ENCODE peak calls at places on chromosomes 2 and 18, in ten cellular contexts. J, S, B, Z, K, Y, W, M, F and R are unnamed samples.

GRCh38 chr2:168465594-168465993 is 9.5 kb downstream of the CERS6 start:
- DNase-seq in Z (no peak), B (no peak), W (no peak), F (no peak), M (no peak), K (no peak), S (no peak), Y (no peak), J (no peak), R (no peak)

GRCh38 chr18:75173125-75173432 is 35.9 kb downstream of the PTGR3 start:
- DNase-seq in F (no peak), M (no peak), K (peak), J (no peak), B (no peak), W (no peak), Z (no peak), S (no peak), Y (no peak), R (no peak)

GRCh38 chr2:192196451-192197194 is 1.9 kb upstream of the TMEFF2 start:
- DNase-seq in S (no peak), Y (no peak), J (no peak), Z (no peak), M (no peak), W (no peak), K (peak), F (no peak), B (no peak), R (no peak)

GRCh38 chr18:731185-731584 is 18.8 kb upstream of the ENOSF1 start:
- DNase-seq in K (no peak), S (no peak), J (no peak), Z (no peak), M (no peak), B (no peak), W (no peak), F (no peak), Y (no peak), R (no peak)

GRCh38 chr2:72695676-72696075 is 130.2 kb downstream of the EXOC6B start:
- DNase-seq in K (no peak), J (no peak), M (no peak), Z (no peak), F (no peak), W (no peak), S (no peak), B (no peak), Y (no peak), R (no peak)

GRCh38 chr18:59279722-59280121 is 6.5 kb upstream of the RAX start:
- DNase-seq in S (no peak), W (no peak), M (no peak), K (no peak), B (no peak), Z (no peak), Y (no peak), F (no peak), J (no peak), R (no peak)

GRCh38 chr2:238582159-238582558 is 155.4 kb downstream of the ASB1 start:
- DNase-seq in Z (no peak), J (no peak), Y (no peak), S (no peak), F (no peak), B (no peak), M (no peak), W (no peak), K (no peak), R (no peak)

GRCh38 chr2:181991171-181991885 is 5.7 kb downstream of the PPP1R1C start:
- DNase-seq in K (no peak), Y (no peak), B (no peak), M (no peak), F (no peak), W (no peak), Z (no peak), S (no peak), J (no peak), R (no peak)

GRCh38 chr18:77046994-77047393 is 85.6 kb downstream of the MBP start:
- DNase-seq in B (no peak), W (no peak), F (no peak), M (no peak), J (no peak), K (no peak), Y (no peak), S (no peak), Z (no peak), R (no peak)

GRCh38 chr2:15668611-15669305 is 77.1 kb downstream of the DDX1 start:
- DNase-seq in K (no peak), Y (no peak), M (no peak), J (no peak), Z (no peak), F (no peak), W (no peak), S (no peak), B (no peak), R (no peak)

GRCh38 chr18:41391616-41392610 is 563.1 kb upstream of the PIK3C3 start:
- DNase-seq in F (peak), B (peak), Y (no peak), S (peak), J (no peak), Z (peak), M (peak), W (peak), K (peak), R (peak)

GRCh38 chr2:65666156-65666725 is 233.8 kb upstream of the SPRED2 start:
- DNase-seq in J (no peak), B (no peak), Z (peak), W (no peak), S (no peak), F (no peak), M (no peak), K (peak), Y (no peak), R (no peak)

GRCh38 chr2:237309011-237309410 is 105.0 kb downstream of the COL6A3 start:
- DNase-seq in S (no peak), F (no peak), B (no peak), Y (no peak), J (no peak), M (no peak), W (no peak), K (no peak), Z (no peak), R (no peak)
- H3K27ac ChIP-seq in S (no peak), F (no peak), B (no peak), Y (peak), J (no peak), M (peak), W (no peak), K (no peak), Z (no peak), R (no peak)

GRCh38 chr2:47031909-47032668 is 116.5 kb upstream of the MCFD2 start:
- DNase-seq in M (no peak), F (no peak), W (no peak), Y (no peak), J (no peak), K (peak), Z (peak), S (peak), B (no peak), R (no peak)
- H3K27ac ChIP-seq in M (peak), F (peak), W (peak), Y (peak), J (peak), K (no peak), Z (peak), S (peak), B (no peak), R (no peak)

GRCh38 chr2:58879834-58880233 is 638.7 kb upstream of the FANCL start:
- DNase-seq in J (no peak), Y (no peak), K (no peak), B (no peak), Z (no peak), M (no peak), W (no peak), S (no peak), F (no peak), R (no peak)
- H3K27ac ChIP-seq in J (no peak), Y (no peak), K (no peak), B (no peak), Z (no peak), M (no peak), W (no peak), S (no peak), F (no peak), R (no peak)

GRCh38 chr2:37586663-37587409 is 84.6 kb downstream of the CDC42EP3 start:
- DNase-seq in J (no peak), K (no peak), M (no peak), F (no peak), B (no peak), Y (no peak), W (no peak), Z (no peak), S (peak), R (no peak)

GRCh38 chr2:37585295-37585908 is 86.0 kb downstream of the CDC42EP3 start:
- DNase-seq in M (no peak), S (peak), Z (no peak), W (peak), Y (no peak), F (no peak), J (no peak), K (peak), B (no peak), R (no peak)

GRCh38 chr2:37587817-37588216 is 83.6 kb downstream of the CDC42EP3 start:
- DNase-seq in Y (no peak), Z (no peak), M (no peak), B (no peak), J (no peak), K (no peak), W (no peak), F (no peak), S (no peak), R (no peak)

GRCh38 chr2:37583867-37584266 is 87.6 kb downstream of the CDC42EP3 start:
- DNase-seq in S (no peak), Y (no peak), J (no peak), B (no peak), M (no peak), Z (peak), W (no peak), F (no peak), K (peak), R (no peak)

DNA sequence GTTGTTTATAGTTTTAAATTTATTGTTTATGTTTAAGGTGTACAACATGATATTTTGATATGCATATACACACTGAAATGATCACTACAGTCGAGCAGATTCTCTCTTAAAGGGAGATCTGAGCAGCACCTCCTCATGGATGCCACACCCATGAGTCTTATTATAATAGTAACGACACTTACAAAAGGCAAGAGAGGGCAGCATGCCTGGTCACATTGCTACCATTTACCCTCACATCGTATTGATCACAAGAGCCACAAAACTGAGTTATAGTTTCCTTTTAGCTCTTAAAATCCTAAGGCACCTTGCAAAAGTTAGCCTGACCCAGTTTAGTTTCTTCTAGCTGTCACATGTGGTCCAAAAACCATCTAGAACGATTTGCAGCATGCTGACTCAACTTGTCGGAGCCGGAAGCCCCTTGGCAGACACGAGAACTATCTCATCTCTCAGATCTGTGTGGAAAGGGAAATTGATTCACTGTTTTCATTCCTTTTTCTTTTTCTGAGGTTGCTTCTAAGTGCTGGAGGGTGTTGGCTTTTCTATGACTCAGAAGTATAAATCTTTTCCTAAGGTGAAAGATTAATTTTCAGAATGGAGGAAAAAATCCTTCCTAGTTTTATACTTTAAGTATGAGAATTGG is 85.3 kb downstream of the CDC42EP3 start:
- DNase-seq in K (no peak), B (no peak), Y (no peak), J (peak), W (peak), M (peak), F (no peak), S (peak), Z (peak), R (peak)
- H3K27ac ChIP-seq in K (no peak), B (no peak), Y (peak), J (peak), W (no peak), M (peak), F (no peak), S (peak), Z (peak), R (no peak)

GRCh38 chr2:12950957-12951656 is 234.4 kb downstream of the TRIB2 start:
- DNase-seq in Z (no peak), B (no peak), K (peak), S (no peak), J (no peak), M (no peak), F (no peak), W (no peak), Y (no peak), R (no peak)

GRCh38 chr2:12949406-12949805 is 232.7 kb downstream of the TRIB2 start:
- DNase-seq in J (no peak), K (no peak), M (no peak), S (no peak), F (no peak), B (no peak), Y (no peak), Z (no peak), W (no peak), R (no peak)

GRCh38 chr2:12948963-12949353 is 232.2 kb downstream of the TRIB2 start:
- DNase-seq in B (no peak), S (no peak), Z (no peak), W (no peak), F (no peak), Y (no peak), K (no peak), J (no peak), M (no peak), R (no peak)

GRCh38 chr2:12950174-12950573 is 233.4 kb downstream of the TRIB2 start:
- DNase-seq in F (no peak), M (no peak), B (no peak), W (no peak), S (no peak), Z (no peak), K (no peak), J (no peak), Y (no peak), R (no peak)

DNA sequence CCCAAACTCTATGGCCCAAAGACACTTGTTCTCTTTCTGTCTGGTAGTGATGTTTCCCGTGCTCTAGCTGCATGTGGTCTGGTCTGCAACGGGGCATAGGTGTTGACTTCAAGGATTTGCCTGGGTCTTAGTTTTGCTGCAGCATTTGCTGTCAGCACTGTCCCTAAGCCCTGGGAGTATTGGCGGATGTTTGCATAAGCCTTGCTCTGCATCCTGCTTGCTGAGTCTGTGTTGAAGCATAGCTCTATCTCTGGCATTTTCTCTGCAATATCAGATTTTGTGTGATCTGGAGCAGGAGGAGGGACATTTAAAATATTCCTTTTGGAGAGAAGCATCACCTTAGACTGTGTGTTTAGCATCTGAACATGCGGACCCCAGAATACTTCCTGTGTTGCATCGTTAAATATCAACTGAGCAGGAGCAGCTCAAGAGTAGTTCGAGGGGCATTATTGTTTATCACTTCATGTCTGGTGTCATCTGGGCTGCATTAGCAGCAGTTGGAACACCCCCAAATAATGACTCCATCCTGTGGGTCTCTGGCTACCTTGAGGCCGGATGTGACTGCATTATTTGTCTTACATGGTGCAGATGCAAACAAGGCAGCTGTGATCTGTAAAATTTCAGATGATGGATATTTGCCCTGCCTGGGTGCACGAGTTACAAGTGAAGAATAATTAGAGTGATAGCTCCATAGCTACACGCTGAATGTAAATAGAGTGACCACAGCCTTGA is 231.7 kb downstream of the TRIB2 start:
- DNase-seq in M (no peak), J (no peak), B (no peak), W (no peak), Y (no peak), F (no peak), S (no peak), K (peak), Z (no peak), R (no peak)
- H3K27ac ChIP-seq in M (no peak), J (no peak), B (no peak), W (no peak), Y (no peak), F (no peak), S (no peak), K (no peak), Z (no peak), R (no peak)

GRCh38 chr2:174024524-174025270 is 59.5 kb upstream of the SP3 start:
- DNase-seq in Z (no peak), S (no peak), Y (no peak), J (peak), F (no peak), B (no peak), W (peak), M (peak), K (peak), R (no peak)

GRCh38 chr2:174023591-174024523 is 58.7 kb upstream of the SP3 start:
- DNase-seq in Z (peak), F (no peak), K (peak), B (peak), S (peak), W (no peak), M (peak), Y (peak), J (peak), R (no peak)

GRCh38 chr2:174027956-174028355 is 62.8 kb upstream of the SP3 start:
- DNase-seq in Z (no peak), B (no peak), M (no peak), S (no peak), J (no peak), Y (no peak), F (no peak), K (no peak), W (no peak), R (no peak)

GRCh38 chr2:174026122-174026845 is 61.1 kb upstream of the SP3 start:
- DNase-seq in Y (no peak), B (no peak), J (peak), S (no peak), M (no peak), Z (no peak), F (no peak), K (peak), W (no peak), R (no peak)

GRCh38 chr2:174025271-174026121 is 60.3 kb upstream of the SP3 start:
- DNase-seq in F (no peak), Z (no peak), J (peak), S (no peak), K (peak), M (peak), B (no peak), Y (peak), W (peak), R (no peak)
- H3K27ac ChIP-seq in F (peak), Z (peak), J (peak), S (no peak), K (no peak), M (peak), B (no peak), Y (peak), W (peak), R (peak)

GRCh38 chr18:48869591-48869990 is 81.2 kb downstream of the SMAD7 start:
- DNase-seq in J (no peak), F (no peak), B (no peak), K (no peak), S (no peak), Z (no peak), Y (no peak), W (peak), M (no peak), R (no peak)

GRCh38 chr18:48872234-48873145 is 78.3 kb downstream of the SMAD7 start:
- DNase-seq in J (no peak), F (no peak), K (no peak), Y (no peak), Z (no peak), S (no peak), M (no peak), B (no peak), W (no peak), R (no peak)

GRCh38 chr18:48874233-48874632 is 76.5 kb downstream of the SMAD7 start:
- DNase-seq in B (no peak), Z (no peak), K (no peak), J (no peak), W (peak), F (no peak), S (no peak), Y (no peak), M (no peak), R (no peak)

GRCh38 chr18:48868468-48869466 is 82.0 kb downstream of the SMAD7 start:
- DNase-seq in J (no peak), Y (no peak), B (no peak), F (no peak), S (peak), W (peak), K (no peak), M (no peak), Z (no peak), R (no peak)

GRCh38 chr18:48871391-48872166 is 79.2 kb downstream of the SMAD7 start:
- DNase-seq in Z (no peak), F (no peak), W (peak), K (no peak), M (no peak), S (no peak), Y (no peak), B (no peak), J (no peak), R (no peak)
- H3K27ac ChIP-seq in Z (peak), F (no peak), W (no peak), K (no peak), M (no peak), S (peak), Y (no peak), B (no peak), J (no peak), R (no peak)

GRCh38 chr18:3245185-3245564 is 2.4 kb upstream of the MYL12A start:
- DNase-seq in M (no peak), J (no peak), K (no peak), Z (no peak), B (no peak), F (no peak), W (no peak), Y (no peak), S (no peak), R (no peak)

GRCh38 chr18:3247243-3248061 is at the start of gene MYL12A:
- DNase-seq in W (peak), K (peak), B (peak), J (peak), S (peak), F (peak), Y (peak), M (peak), Z (peak), R (peak)

GRCh38 chr18:3245853-3246635 is 1.6 kb upstream of the MYL12A start:
- DNase-seq in S (peak), Z (peak), J (peak), Y (peak), K (peak), F (peak), W (peak), M (peak), B (peak), R (peak)

GRCh38 chr18:3248062-3248669 is 565 bp downstream of the MYL12A start:
- DNase-seq in J (no peak), B (no peak), Y (no peak), S (no peak), W (no peak), M (peak), K (no peak), Z (no peak), F (no peak), R (no peak)

DNA sequence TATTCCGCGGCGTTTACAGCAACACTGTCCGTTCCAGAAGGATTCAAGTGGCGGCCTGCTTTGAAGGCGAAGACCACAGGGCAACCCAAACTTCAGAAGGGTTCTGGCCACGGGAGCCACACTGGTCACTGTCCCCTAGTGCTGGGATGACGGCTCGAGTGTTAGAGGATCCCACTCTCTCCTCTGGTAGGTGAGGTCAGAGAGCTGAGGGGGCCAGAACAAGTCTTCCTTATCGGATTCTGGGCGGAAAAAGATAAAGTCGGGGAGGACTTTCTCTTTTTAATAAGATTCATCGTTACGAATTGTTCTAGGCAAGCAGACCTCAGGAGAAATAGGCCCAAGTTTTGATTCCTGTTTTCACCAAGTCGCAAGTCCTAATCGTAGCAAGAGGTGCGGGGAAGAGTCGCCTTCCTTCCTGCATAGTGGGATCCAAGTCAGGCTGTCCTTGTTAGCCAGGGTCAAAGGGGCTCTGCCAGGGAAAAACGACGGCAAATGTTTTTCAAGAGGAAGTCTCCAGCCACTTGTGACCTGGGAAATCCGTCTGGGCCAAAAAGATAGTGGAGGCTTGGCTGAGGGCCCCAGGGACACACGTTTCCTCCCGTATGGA is 862 bp upstream of the MYL12A start:
- DNase-seq in Z (no peak), K (no peak), B (no peak), Y (no peak), J (peak), W (peak), S (no peak), M (peak), F (no peak), R (peak)
- H3K27ac ChIP-seq in Z (peak), K (peak), B (no peak), Y (peak), J (peak), W (peak), S (peak), M (peak), F (peak), R (peak)

GRCh38 chr18:47815486-47816270 is 114.8 kb downstream of the SMAD2 start:
- DNase-seq in S (peak), M (no peak), Z (no peak), W (no peak), F (no peak), J (no peak), B (no peak), K (peak), Y (no peak), R (no peak)

GRCh38 chr18:47817017-47817911 is 113.2 kb downstream of the SMAD2 start:
- DNase-seq in Z (no peak), B (no peak), S (no peak), W (no peak), M (no peak), F (no peak), J (no peak), K (peak), Y (no peak), R (no peak)
- H3K27ac ChIP-seq in Z (no peak), B (peak), S (no peak), W (no peak), M (no peak), F (no peak), J (peak), K (no peak), Y (no peak), R (no peak)